ENCODE peak calls at places on chromosome 11, in six cellular contexts. One of them, this sample, is unnamed.

GRCh38 chr11:8531312-8531711 is 62.7 kb downstream of the STK33 start:
- DNase-seq in cardiac septum: no peak
- DNase-seq in cardiac fibroblast: no peak
- DNase-seq in anterior cingulate cortex: no peak
- DNase-seq in T-helper 2 cell: no peak
- DNase-seq in RCC 7860: no peak
- DNase-seq in this sample: no peak

GRCh38 chr11:66438009-66438503 is 592 bp downstream of the MRPL11 start:
- DNase-seq in cardiac septum: no peak
- DNase-seq in cardiac fibroblast: no peak
- DNase-seq in anterior cingulate cortex: no peak
- DNase-seq in T-helper 2 cell: no peak
- DNase-seq in RCC 7860: no peak
- DNase-seq in this sample: no peak

GRCh38 chr11:32569313-32569881 is 14.2 kb upstream of the EIF3M start:
- DNase-seq in cardiac septum: no peak
- DNase-seq in cardiac fibroblast: no peak
- DNase-seq in anterior cingulate cortex: no peak
- DNase-seq in T-helper 2 cell: no peak
- DNase-seq in RCC 7860: no peak
- DNase-seq in this sample: no peak

GRCh38 chr11:65899356-65900124 is 648 bp downstream of the FOSL1 start:
- DNase-seq in cardiac septum: peak; percentile 89
- DNase-seq in cardiac fibroblast: peak; percentile 80
- DNase-seq in anterior cingulate cortex: no peak
- DNase-seq in T-helper 2 cell: peak; percentile 57
- DNase-seq in RCC 7860: peak; percentile 77
- DNase-seq in this sample: peak; percentile 46

GRCh38 chr11:5626191-5626590 is 1.4 kb downstream of the TRIM34 start:
- DNase-seq in cardiac septum: no peak
- DNase-seq in cardiac fibroblast: peak; percentile 53
- DNase-seq in anterior cingulate cortex: no peak
- DNase-seq in T-helper 2 cell: no peak
- DNase-seq in RCC 7860: no peak
- DNase-seq in this sample: no peak

GRCh38 chr11:67494371-67495233 is 10.6 kb downstream of the PITPNM1 start:
- DNase-seq in cardiac septum: no peak
- DNase-seq in cardiac fibroblast: no peak
- DNase-seq in anterior cingulate cortex: no peak
- DNase-seq in T-helper 2 cell: no peak
- DNase-seq in RCC 7860: no peak
- DNase-seq in this sample: no peak

GRCh38 chr11:110296226-110297081 is at the start of gene RDX:
- DNase-seq in cardiac septum: peak; percentile 86
- DNase-seq in cardiac fibroblast: peak; percentile 70
- DNase-seq in anterior cingulate cortex: peak; percentile 64
- DNase-seq in T-helper 2 cell: peak; percentile 77
- DNase-seq in RCC 7860: peak; percentile 77
- DNase-seq in this sample: peak; percentile 56

GRCh38 chr11:63667993-63668392 is 3.2 kb downstream of the ATL3 start:
- DNase-seq in cardiac septum: no peak
- DNase-seq in cardiac fibroblast: peak; percentile 95
- DNase-seq in anterior cingulate cortex: no peak
- DNase-seq in T-helper 2 cell: peak; percentile 29
- DNase-seq in RCC 7860: peak; percentile 82
- DNase-seq in this sample: no peak

GRCh38 chr11:77187776-77188175 is 59.7 kb downstream of the MYO7A start:
- DNase-seq in cardiac septum: no peak
- DNase-seq in cardiac fibroblast: no peak
- DNase-seq in anterior cingulate cortex: no peak
- DNase-seq in T-helper 2 cell: no peak
- DNase-seq in RCC 7860: no peak
- DNase-seq in this sample: no peak

GRCh38 chr11:67372232-67372992 is 986 bp downstream of the CLCF1 start:
- DNase-seq in cardiac septum: no peak
- DNase-seq in cardiac fibroblast: no peak
- DNase-seq in anterior cingulate cortex: no peak
- DNase-seq in T-helper 2 cell: no peak
- DNase-seq in RCC 7860: peak; percentile 22
- DNase-seq in this sample: no peak

GRCh38 chr11:11179239-11179638 is 173.8 kb downstream of the CSNK2A3 start:
- DNase-seq in cardiac septum: no peak
- DNase-seq in cardiac fibroblast: peak; percentile 56
- DNase-seq in anterior cingulate cortex: peak; percentile 39
- DNase-seq in T-helper 2 cell: no peak
- DNase-seq in RCC 7860: peak; percentile 70
- DNase-seq in this sample: no peak

GRCh38 chr11:119169272-119169719 is 771 bp downstream of the NLRX1 start:
- DNase-seq in cardiac septum: no peak
- DNase-seq in cardiac fibroblast: peak; percentile 40
- DNase-seq in anterior cingulate cortex: no peak
- DNase-seq in T-helper 2 cell: peak; percentile 68
- DNase-seq in RCC 7860: peak; percentile 43
- DNase-seq in this sample: no peak

GRCh38 chr11:105137286-105137685 is 2.3 kb downstream of the CARD18 start:
- DNase-seq in cardiac septum: no peak
- DNase-seq in cardiac fibroblast: peak; percentile 32
- DNase-seq in anterior cingulate cortex: no peak
- DNase-seq in T-helper 2 cell: no peak
- DNase-seq in RCC 7860: no peak
- DNase-seq in this sample: no peak

GRCh38 chr11:102456381-102456780 is 3.8 kb upstream of the TMEM123 start:
- DNase-seq in cardiac septum: no peak
- DNase-seq in cardiac fibroblast: peak; percentile 55
- DNase-seq in anterior cingulate cortex: no peak
- DNase-seq in T-helper 2 cell: no peak
- DNase-seq in RCC 7860: no peak
- DNase-seq in this sample: no peak

GRCh38 chr11:65290448-65291165 is 24.1 kb upstream of the CDC42EP2 start:
- DNase-seq in cardiac septum: peak; percentile 92
- DNase-seq in cardiac fibroblast: peak; percentile 100
- DNase-seq in anterior cingulate cortex: peak; percentile 68
- DNase-seq in T-helper 2 cell: no peak
- DNase-seq in RCC 7860: no peak
- DNase-seq in this sample: no peak

GRCh38 chr11:113106507-113106906 is 145.3 kb downstream of the NCAM1 start:
- DNase-seq in cardiac septum: no peak
- DNase-seq in cardiac fibroblast: peak; percentile 16
- DNase-seq in anterior cingulate cortex: no peak
- DNase-seq in T-helper 2 cell: no peak
- DNase-seq in RCC 7860: peak; percentile 80
- DNase-seq in this sample: no peak

GRCh38 chr11:19889531-19889930 is 176.9 kb downstream of the NAV2 start:
- DNase-seq in cardiac septum: no peak
- DNase-seq in cardiac fibroblast: no peak
- DNase-seq in anterior cingulate cortex: no peak
- DNase-seq in T-helper 2 cell: no peak
- DNase-seq in RCC 7860: peak; percentile 84
- DNase-seq in this sample: no peak

GRCh38 chr11:113505541-113506375 is 30.6 kb upstream of the DRD2 start:
- DNase-seq in cardiac septum: no peak
- DNase-seq in cardiac fibroblast: peak; percentile 83
- DNase-seq in anterior cingulate cortex: peak; percentile 53
- DNase-seq in T-helper 2 cell: no peak
- DNase-seq in RCC 7860: peak; percentile 16
- DNase-seq in this sample: no peak

GRCh38 chr11:1507381-1508140 is 21.0 kb upstream of the MOB2 start:
- DNase-seq in cardiac septum: no peak
- DNase-seq in cardiac fibroblast: no peak
- DNase-seq in anterior cingulate cortex: no peak
- DNase-seq in T-helper 2 cell: no peak
- DNase-seq in RCC 7860: no peak
- DNase-seq in this sample: no peak

GRCh38 chr11:122637538-122637937 is 18.0 kb upstream of the UBASH3B start:
- DNase-seq in cardiac septum: peak; percentile 14
- DNase-seq in cardiac fibroblast: no peak
- DNase-seq in anterior cingulate cortex: no peak
- DNase-seq in T-helper 2 cell: peak; percentile 36
- DNase-seq in RCC 7860: no peak
- DNase-seq in this sample: no peak

GRCh38 chr11:37946155-37946766 is 1348.2 kb upstream of the RAG2 start:
- DNase-seq in cardiac septum: no peak
- DNase-seq in cardiac fibroblast: peak; percentile 72
- DNase-seq in anterior cingulate cortex: no peak
- DNase-seq in T-helper 2 cell: peak; percentile 11
- DNase-seq in RCC 7860: peak; percentile 20
- DNase-seq in this sample: no peak

GRCh38 chr11:120095516-120095915 is 42.4 kb downstream of the TRIM29 start:
- DNase-seq in cardiac septum: no peak
- DNase-seq in cardiac fibroblast: no peak
- DNase-seq in anterior cingulate cortex: no peak
- DNase-seq in T-helper 2 cell: no peak
- DNase-seq in RCC 7860: no peak
- DNase-seq in this sample: no peak

GRCh38 chr11:33733978-33734377 is 2.2 kb downstream of the CD59 start:
- DNase-seq in cardiac septum: no peak
- DNase-seq in cardiac fibroblast: peak; percentile 40
- DNase-seq in anterior cingulate cortex: no peak
- DNase-seq in T-helper 2 cell: no peak
- DNase-seq in RCC 7860: no peak
- DNase-seq in this sample: no peak

GRCh38 chr11:387193-387793 is 6.7 kb upstream of the PKP3 start:
- DNase-seq in cardiac septum: no peak
- DNase-seq in cardiac fibroblast: no peak
- DNase-seq in anterior cingulate cortex: no peak
- DNase-seq in T-helper 2 cell: no peak
- DNase-seq in RCC 7860: no peak
- DNase-seq in this sample: no peak

GRCh38 chr11:132234878-132235277 is 864.5 kb downstream of the NTM start:
- DNase-seq in cardiac septum: no peak
- DNase-seq in cardiac fibroblast: peak; percentile 55
- DNase-seq in anterior cingulate cortex: no peak
- DNase-seq in T-helper 2 cell: no peak
- DNase-seq in RCC 7860: no peak
- DNase-seq in this sample: no peak

GRCh38 chr11:94423467-94423866 is 22.2 kb upstream of the GPR83 start:
- DNase-seq in cardiac septum: no peak
- DNase-seq in cardiac fibroblast: no peak
- DNase-seq in anterior cingulate cortex: no peak
- DNase-seq in T-helper 2 cell: no peak
- DNase-seq in RCC 7860: no peak
- DNase-seq in this sample: no peak

GRCh38 chr11:64862914-64863313 is 15.5 kb downstream of the EHD1 start:
- DNase-seq in cardiac septum: no peak
- DNase-seq in cardiac fibroblast: peak; percentile 38
- DNase-seq in anterior cingulate cortex: no peak
- DNase-seq in T-helper 2 cell: no peak
- DNase-seq in RCC 7860: no peak
- DNase-seq in this sample: no peak

GRCh38 chr11:97961431-97961830 is 1059.3 kb upstream of the CNTN5 start:
- DNase-seq in cardiac septum: no peak
- DNase-seq in cardiac fibroblast: no peak
- DNase-seq in anterior cingulate cortex: no peak
- DNase-seq in T-helper 2 cell: no peak
- DNase-seq in RCC 7860: no peak
- DNase-seq in this sample: no peak

GRCh38 chr11:95143106-95143681 is 53.5 kb downstream of the ENDOD1 start:
- DNase-seq in cardiac septum: no peak
- DNase-seq in cardiac fibroblast: peak; percentile 77
- DNase-seq in anterior cingulate cortex: no peak
- DNase-seq in T-helper 2 cell: no peak
- DNase-seq in RCC 7860: no peak
- DNase-seq in this sample: no peak

GRCh38 chr11:70744396-70745185 is 346.3 kb downstream of the CTTN start:
- DNase-seq in cardiac septum: no peak
- DNase-seq in cardiac fibroblast: no peak
- DNase-seq in anterior cingulate cortex: no peak
- DNase-seq in T-helper 2 cell: no peak
- DNase-seq in RCC 7860: no peak
- DNase-seq in this sample: no peak

GRCh38 chr11:110907629-110908028 is 195.4 kb upstream of the ARHGAP20 start:
- DNase-seq in cardiac septum: no peak
- DNase-seq in cardiac fibroblast: peak; percentile 94
- DNase-seq in anterior cingulate cortex: no peak
- DNase-seq in T-helper 2 cell: peak; percentile 85
- DNase-seq in RCC 7860: peak; percentile 77
- DNase-seq in this sample: no peak

GRCh38 chr11:102292951-102293350 is 24.3 kb upstream of the BIRC3 start:
- DNase-seq in cardiac septum: no peak
- DNase-seq in cardiac fibroblast: no peak
- DNase-seq in anterior cingulate cortex: no peak
- DNase-seq in T-helper 2 cell: no peak
- DNase-seq in RCC 7860: no peak
- DNase-seq in this sample: no peak

GRCh38 chr11:109794501-109794900 is 298.7 kb upstream of the ZC3H12C start:
- DNase-seq in cardiac septum: no peak
- DNase-seq in cardiac fibroblast: peak; percentile 33
- DNase-seq in anterior cingulate cortex: no peak
- DNase-seq in T-helper 2 cell: no peak
- DNase-seq in RCC 7860: no peak
- DNase-seq in this sample: no peak

This sample was measured in effector memory CD4-positive, alpha-beta T cell.